ENCODE peak calls at places on chromosome 1, in five cellular contexts. One of them, this sample, is unnamed.

GRCh38 chr1:59521456-59521855 is 224.6 kb downstream of the FGGY start:
- DNase-seq in SK-N-SH: no peak
- DNase-seq in HepG2: no peak
- DNase-seq in GM12878: no peak
- DNase-seq in K562: no peak
- DNase-seq in this sample: no peak

GRCh38 chr1:41387667-41388091 is 26.4 kb downstream of the FOXO6 start:
- DNase-seq in SK-N-SH: peak; percentile 84
- DNase-seq in HepG2: no peak
- DNase-seq in GM12878: no peak
- DNase-seq in K562: no peak
- DNase-seq in this sample: peak; percentile 77

GRCh38 chr1:185096531-185096930 is 51.2 kb downstream of the RNF2 start:
- DNase-seq in SK-N-SH: no peak
- DNase-seq in HepG2: no peak
- DNase-seq in GM12878: no peak
- DNase-seq in K562: no peak
- DNase-seq in this sample: no peak

GRCh38 chr1:67332653-67333529 is 25.2 kb downstream of the IL12RB2 start:
- DNase-seq in SK-N-SH: no peak
- DNase-seq in HepG2: no peak
- DNase-seq in GM12878: peak; percentile 91
- DNase-seq in K562: no peak
- DNase-seq in this sample: no peak

GRCh38 chr1:25922064-25922632 is 15.9 kb upstream of the STMN1 start:
- DNase-seq in SK-N-SH: no peak
- DNase-seq in HepG2: no peak
- DNase-seq in GM12878: no peak
- DNase-seq in K562: no peak
- DNase-seq in this sample: no peak

GRCh38 chr1:236072001-236072400 is 7.1 kb upstream of the NID1 start:
- DNase-seq in SK-N-SH: no peak
- DNase-seq in HepG2: no peak
- DNase-seq in GM12878: no peak
- DNase-seq in K562: no peak
- DNase-seq in this sample: no peak

GRCh38 chr1:68010094-68010493 is 40.3 kb downstream of the DIRAS3 start:
- DNase-seq in SK-N-SH: peak; percentile 11
- DNase-seq in HepG2: no peak
- DNase-seq in GM12878: no peak
- DNase-seq in K562: peak; percentile 12
- DNase-seq in this sample: no peak

GRCh38 chr1:245687636-245688535 is 533.1 kb downstream of the KIF26B start:
- DNase-seq in SK-N-SH: peak; percentile 65
- DNase-seq in HepG2: no peak
- DNase-seq in GM12878: no peak
- DNase-seq in K562: no peak
- DNase-seq in this sample: no peak

GRCh38 chr1:190320952-190321351 is 156.7 kb downstream of the BRINP3 start:
- DNase-seq in SK-N-SH: peak; percentile 3
- DNase-seq in HepG2: no peak
- DNase-seq in GM12878: no peak
- DNase-seq in K562: no peak
- DNase-seq in this sample: no peak

GRCh38 chr1:64199154-64199553 is 4.3 kb upstream of the UBE2U start:
- DNase-seq in SK-N-SH: no peak
- DNase-seq in HepG2: no peak
- DNase-seq in GM12878: no peak
- DNase-seq in K562: no peak
- DNase-seq in this sample: no peak

GRCh38 chr1:150613061-150613920 is 16.1 kb downstream of the ENSA start:
- DNase-seq in SK-N-SH: no peak
- DNase-seq in HepG2: peak; percentile 79
- DNase-seq in GM12878: peak; percentile 79
- DNase-seq in K562: peak; percentile 68
- DNase-seq in this sample: no peak

GRCh38 chr1:119906927-119907652 is 10.8 kb upstream of the ADAM30 start:
- DNase-seq in SK-N-SH: no peak
- DNase-seq in HepG2: no peak
- DNase-seq in GM12878: no peak
- DNase-seq in K562: no peak
- DNase-seq in this sample: no peak

GRCh38 chr1:247331172-247331525 is 518 bp downstream of the ZNF496 start:
- DNase-seq in SK-N-SH: peak; percentile 91
- DNase-seq in HepG2: peak; percentile 48
- DNase-seq in GM12878: no peak
- DNase-seq in K562: peak; percentile 91
- DNase-seq in this sample: peak; percentile 80

GRCh38 chr1:152801333-152801732 is 4.8 kb downstream of the LCE1D start:
- DNase-seq in SK-N-SH: no peak
- DNase-seq in HepG2: no peak
- DNase-seq in GM12878: no peak
- DNase-seq in K562: no peak
- DNase-seq in this sample: no peak

GRCh38 chr1:203252678-203253077 is 23.2 kb upstream of the CHIT1 start:
- DNase-seq in SK-N-SH: no peak
- DNase-seq in HepG2: no peak
- DNase-seq in GM12878: no peak
- DNase-seq in K562: no peak
- DNase-seq in this sample: no peak

GRCh38 chr1:231786126-231786525 is 159.5 kb downstream of the DISC1 start:
- DNase-seq in SK-N-SH: no peak
- DNase-seq in HepG2: no peak
- DNase-seq in GM12878: no peak
- DNase-seq in K562: no peak
- DNase-seq in this sample: no peak

DNA sequence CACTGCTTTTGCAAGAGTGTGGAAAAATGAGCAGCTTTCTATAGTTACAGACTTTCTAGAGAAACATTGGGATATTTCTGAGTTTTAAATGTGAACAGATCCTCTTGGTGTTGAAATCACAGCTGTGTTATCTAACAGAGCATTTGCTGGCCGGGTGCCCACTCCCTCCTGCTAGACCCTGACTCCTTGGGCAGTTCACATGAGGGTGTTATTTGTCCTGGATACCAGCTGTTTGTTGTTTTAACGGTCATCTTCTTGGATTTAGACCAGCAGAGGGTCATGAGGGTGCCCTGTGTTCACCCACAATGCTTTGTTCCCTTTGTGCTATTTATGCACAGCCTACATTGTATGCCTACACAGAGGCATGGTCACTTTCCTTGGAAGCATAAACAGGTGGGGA is 67.1 kb downstream of the CENPF start:
- DNase-seq in SK-N-SH: peak; percentile 45
- DNase-seq in HepG2: peak; percentile 67
- DNase-seq in GM12878: no peak
- DNase-seq in K562: no peak
- DNase-seq in this sample: no peak
- TF ChIP-seq TAF1 in SK-N-SH: no peak
- TF ChIP-seq TAF1 in HepG2: no peak
- TF ChIP-seq TAF1 in GM12878: no peak
- TF ChIP-seq TAF1 in K562: no peak
- TF ChIP-seq TAF1 in this sample: no peak

GRCh38 chr1:45750298-45751038 is at the start of gene IPP:
- DNase-seq in SK-N-SH: peak; percentile 99
- DNase-seq in HepG2: peak; percentile 95
- DNase-seq in GM12878: peak; percentile 90
- DNase-seq in K562: peak; percentile 99
- DNase-seq in this sample: peak; percentile 87

GRCh38 chr1:45752014-45752413 is 1.6 kb upstream of the IPP start:
- DNase-seq in SK-N-SH: no peak
- DNase-seq in HepG2: no peak
- DNase-seq in GM12878: no peak
- DNase-seq in K562: no peak
- DNase-seq in this sample: no peak

GRCh38 chr1:45755697-45756096 is 5.2 kb upstream of the IPP start:
- DNase-seq in SK-N-SH: no peak
- DNase-seq in HepG2: no peak
- DNase-seq in GM12878: no peak
- DNase-seq in K562: no peak
- DNase-seq in this sample: no peak

GRCh38 chr1:45753248-45754037 is 3.0 kb upstream of the IPP start:
- DNase-seq in SK-N-SH: no peak
- DNase-seq in HepG2: no peak
- DNase-seq in GM12878: no peak
- DNase-seq in K562: peak; percentile 34
- DNase-seq in this sample: no peak

DNA sequence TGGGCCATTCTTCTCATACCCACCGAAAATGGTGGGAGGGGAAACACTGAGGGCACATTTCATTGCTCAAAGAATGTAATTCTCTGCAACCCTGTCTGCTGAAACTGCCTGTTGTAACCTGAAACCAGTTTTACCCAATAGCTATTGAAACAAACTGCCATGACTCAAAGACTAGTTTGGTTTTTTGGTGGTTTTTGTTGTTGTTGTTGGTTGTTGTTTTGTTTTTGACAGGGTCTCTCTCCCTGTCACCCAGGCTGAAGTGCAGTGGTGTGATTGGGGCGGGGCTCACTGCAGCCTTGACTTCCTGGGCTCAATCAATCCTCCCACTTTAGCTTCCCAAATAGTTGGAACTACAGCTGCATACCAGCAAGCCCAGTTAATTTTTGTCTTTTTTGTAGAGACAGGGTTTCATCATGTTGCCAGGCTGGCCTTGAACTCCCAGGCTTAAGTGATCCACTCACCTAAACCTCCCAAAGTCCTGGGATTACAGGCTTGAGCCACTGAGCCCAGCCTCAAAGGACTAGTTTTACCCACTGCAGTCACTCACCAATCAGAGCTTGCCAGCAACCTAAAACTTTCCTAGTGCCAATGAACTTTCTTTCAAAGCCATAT is 2.1 kb upstream of the IPP start:
- DNase-seq in SK-N-SH: no peak
- DNase-seq in HepG2: peak; percentile 82
- DNase-seq in GM12878: no peak
- DNase-seq in K562: no peak
- DNase-seq in this sample: no peak
- TF ChIP-seq RFX5 in SK-N-SH: no peak
- TF ChIP-seq RFX5 in HepG2: no peak
- TF ChIP-seq RFX5 in GM12878: no peak
- TF ChIP-seq RFX5 in K562: no peak
- TF ChIP-seq RFX5 in this sample: no peak

DNA sequence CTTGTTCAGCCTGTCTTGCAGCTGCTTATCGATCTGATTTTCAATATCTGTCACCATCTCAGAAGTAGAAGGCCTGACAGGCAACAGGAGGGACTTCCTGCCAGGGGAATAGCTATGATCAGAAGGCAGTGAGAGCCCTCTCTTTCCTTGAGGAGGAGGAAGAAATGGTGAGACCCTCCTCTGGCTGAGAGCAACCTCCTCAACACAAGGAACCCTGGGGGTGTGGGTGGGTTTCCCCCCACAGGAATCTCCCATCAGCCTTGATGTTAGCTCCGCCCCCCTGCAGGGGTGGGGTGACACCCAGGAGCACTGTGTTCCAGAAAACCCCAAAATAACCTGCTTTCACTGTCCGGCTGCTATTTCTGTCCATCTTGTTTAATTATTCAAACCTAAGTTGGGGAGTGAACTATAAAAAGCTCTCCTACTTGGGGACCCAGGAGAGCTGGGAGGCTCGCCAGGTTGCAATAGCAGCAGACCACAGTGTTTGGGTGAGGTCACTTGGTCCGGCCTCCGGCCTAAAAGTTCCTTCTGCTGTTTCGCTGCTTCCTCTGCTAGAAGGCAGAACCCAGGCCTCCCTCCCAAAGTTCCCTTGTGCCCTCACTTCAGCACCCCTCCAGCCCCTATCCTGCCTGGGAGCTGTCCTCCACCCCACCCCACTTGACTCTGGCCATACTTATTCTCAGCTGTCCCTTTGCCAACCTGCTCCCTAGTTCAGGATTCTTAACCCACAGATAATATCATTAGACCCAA is 7.8 kb upstream of the MEF2D start:
- DNase-seq in SK-N-SH: no peak
- DNase-seq in HepG2: no peak
- DNase-seq in GM12878: no peak
- DNase-seq in K562: no peak
- DNase-seq in this sample: no peak
- TF ChIP-seq TAF1 in SK-N-SH: no peak
- TF ChIP-seq TAF1 in HepG2: no peak
- TF ChIP-seq TAF1 in GM12878: peak; percentile 25
- TF ChIP-seq TAF1 in K562: no peak
- TF ChIP-seq TAF1 in this sample: no peak

DNA sequence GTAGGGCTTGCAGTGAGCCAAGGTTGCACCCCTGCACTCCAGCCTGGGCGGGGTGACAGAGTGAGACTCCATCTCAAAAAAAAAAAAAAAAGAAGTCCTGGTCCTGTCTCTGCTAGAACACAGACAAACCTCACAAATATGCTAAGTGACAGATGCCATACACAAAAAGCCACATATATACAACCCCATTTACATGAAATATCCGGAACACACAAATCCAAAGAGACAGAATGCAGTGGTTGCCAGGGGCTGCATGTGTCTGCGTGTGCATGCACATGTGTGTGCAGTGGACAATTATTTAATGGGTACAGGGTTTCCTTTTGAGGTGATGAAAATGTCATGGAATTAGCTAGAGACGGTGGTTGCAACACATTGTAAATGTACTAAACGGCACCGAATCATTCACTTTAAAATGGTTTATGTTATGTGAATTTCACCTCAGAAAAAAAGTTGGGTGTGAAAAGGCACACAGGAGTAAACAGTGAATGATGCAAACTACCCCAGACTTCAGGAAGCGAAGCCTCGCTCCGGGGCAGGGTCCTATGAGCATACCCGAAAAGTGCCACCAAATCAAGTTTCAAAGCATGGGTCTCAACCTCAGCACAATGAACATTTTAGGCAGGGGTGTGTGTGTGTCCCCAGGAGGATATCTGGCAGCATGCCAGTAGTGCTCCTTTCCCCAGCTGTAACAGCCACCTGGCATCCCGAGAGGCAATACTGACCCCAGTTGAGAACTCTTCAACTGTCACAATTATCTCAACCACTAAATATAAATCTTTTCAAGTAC is 48.3 kb downstream of the GNB1 start:
- DNase-seq in SK-N-SH: no peak
- DNase-seq in HepG2: no peak
- DNase-seq in GM12878: no peak
- DNase-seq in K562: no peak
- DNase-seq in this sample: no peak
- TF ChIP-seq RFX5 in SK-N-SH: no peak
- TF ChIP-seq RFX5 in HepG2: no peak
- TF ChIP-seq RFX5 in GM12878: no peak
- TF ChIP-seq RFX5 in K562: no peak
- TF ChIP-seq RFX5 in this sample: no peak